ENCODE peak calls at places on chromosomes 2 and 18, in seven cellular contexts. J is AG04449; O is AG04450; X is CD8-positive, alpha-beta T cell; C is GM23248; Q is fibroblast of villous mesenchyme; W is colonic mucosa. U is an unnamed sample.

GRCh38 chr2:191703079-191703725 is 25.3 kb downstream of the NABP1 start:
- DNase-seq in Q (no peak), W (no peak), O (no peak), J (no peak), X (no peak), C (no peak), U (no peak)

GRCh38 chr2:101617188-101617587 is 80.3 kb upstream of the MAP4K4 start:
- DNase-seq in C (peak), W (no peak), J (peak), O (peak), X (no peak), Q (peak), U (no peak)

GRCh38 chr2:189037518-189037917 is 63.3 kb downstream of the COL3A1 start:
- DNase-seq in X (no peak), J (no peak), Q (no peak), W (no peak), O (no peak), C (peak), U (no peak)

GRCh38 chr2:239594772-239595608 is 194.2 kb upstream of the HDAC4 start:
- DNase-seq in X (no peak), Q (no peak), O (no peak), J (no peak), C (no peak), W (peak), U (no peak)

GRCh38 chr2:74532222-74532621 is 2.5 kb downstream of the HTRA2 start:
- DNase-seq in W (no peak), O (no peak), C (peak), Q (peak), J (no peak), X (no peak), U (peak)

GRCh38 chr2:226720948-226721347 is 78.7 kb downstream of the IRS1 start:
- DNase-seq in J (no peak), C (no peak), W (no peak), O (no peak), X (no peak), Q (no peak), U (no peak)

GRCh38 chr18:40159141-40160017 is 1795.7 kb upstream of the PIK3C3 start:
- DNase-seq in Q (peak), O (no peak), W (no peak), X (no peak), J (no peak), C (peak), U (peak)

GRCh38 chr2:218003994-218004419 is 1.2 kb upstream of the TNS1 start:
- DNase-seq in O (peak), X (no peak), C (peak), J (peak), W (peak), Q (peak), U (no peak)

GRCh38 chr2:206086683-206087350 is 843 bp upstream of the INO80D start:
- DNase-seq in W (no peak), Q (peak), C (peak), J (no peak), O (no peak), X (no peak), U (no peak)

GRCh38 chr2:111659361-111660281 is 224.4 kb downstream of the ANAPC1 start:
- DNase-seq in O (no peak), X (no peak), Q (peak), J (no peak), W (peak), C (peak), U (no peak)

GRCh38 chr2:193517615-193518014 is 1322.9 kb upstream of the TMEFF2 start:
- DNase-seq in J (no peak), X (no peak), W (no peak), C (no peak), Q (no peak), O (no peak), U (no peak)

GRCh38 chr2:182020319-182021055 is 34.8 kb downstream of the PPP1R1C start:
- DNase-seq in C (peak), Q (peak), J (no peak), W (no peak), X (no peak), O (no peak), U (peak)

GRCh38 chr2:25250331-25251031 is 82.1 kb upstream of the POMC start:
- DNase-seq in J (no peak), O (peak), X (peak), C (peak), W (no peak), Q (no peak), U (no peak)

GRCh38 chr2:170505631-170506270 is 209.4 kb upstream of the SP5 start:
- DNase-seq in C (peak), O (no peak), W (peak), X (no peak), J (no peak), Q (peak), U (no peak)

GRCh38 chr2:179652296-179652695 is 209.1 kb downstream of the ZNF385B start:
- DNase-seq in C (no peak), O (no peak), X (no peak), Q (no peak), W (no peak), J (no peak), U (no peak)

GRCh38 chr2:196239622-196240587 is 68.5 kb upstream of the STK17B start:
- DNase-seq in O (no peak), J (no peak), W (peak), Q (peak), X (peak), C (peak), U (peak)

GRCh38 chr2:10661846-10662245 is 27.9 kb downstream of the NOL10 start:
- DNase-seq in J (no peak), O (no peak), X (no peak), Q (no peak), W (no peak), C (no peak), U (no peak)

GRCh38 chr2:2333076-2333475 is 2.0 kb upstream of the MYT1L start:
- DNase-seq in C (no peak), Q (no peak), X (no peak), O (no peak), W (no peak), J (no peak), U (no peak)

GRCh38 chr2:28557389-28558119 is 61.7 kb downstream of the PLB1 start:
- DNase-seq in J (no peak), C (no peak), W (no peak), X (no peak), O (no peak), Q (peak), U (no peak)

GRCh38 chr18:4107049-4107459 is 348.1 kb downstream of the DLGAP1 start:
- DNase-seq in J (no peak), W (no peak), C (no peak), X (no peak), O (no peak), Q (no peak), U (no peak)

GRCh38 chr2:194883711-194884110 is 773.3 kb upstream of the SLC39A10 start:
- DNase-seq in O (no peak), Q (no peak), X (no peak), C (no peak), J (no peak), W (no peak), U (no peak)

GRCh38 chr2:181172676-181173075 is 192.3 kb downstream of the UBE2E3 start:
- DNase-seq in C (no peak), Q (no peak), X (no peak), O (no peak), W (no peak), J (no peak), U (no peak)

GRCh38 chr2:218284106-218284811 is 8.0 kb downstream of the TMBIM1 start:
- DNase-seq in W (no peak), X (peak), C (peak), O (peak), Q (peak), J (no peak), U (no peak)

GRCh38 chr2:60392014-60392391 is 161.5 kb downstream of the BCL11A start:
- DNase-seq in X (no peak), W (no peak), J (no peak), O (no peak), Q (no peak), C (no peak), U (no peak)

GRCh38 chr18:13545514-13545913 is 180.8 kb downstream of the FAM210A start:
- DNase-seq in Q (no peak), O (no peak), X (no peak), C (no peak), J (no peak), W (peak), U (no peak)

GRCh38 chr18:30044496-30044895 is 998.0 kb downstream of the DSC3 start:
- DNase-seq in X (no peak), W (no peak), J (no peak), Q (no peak), C (no peak), O (no peak), U (no peak)

DNA sequence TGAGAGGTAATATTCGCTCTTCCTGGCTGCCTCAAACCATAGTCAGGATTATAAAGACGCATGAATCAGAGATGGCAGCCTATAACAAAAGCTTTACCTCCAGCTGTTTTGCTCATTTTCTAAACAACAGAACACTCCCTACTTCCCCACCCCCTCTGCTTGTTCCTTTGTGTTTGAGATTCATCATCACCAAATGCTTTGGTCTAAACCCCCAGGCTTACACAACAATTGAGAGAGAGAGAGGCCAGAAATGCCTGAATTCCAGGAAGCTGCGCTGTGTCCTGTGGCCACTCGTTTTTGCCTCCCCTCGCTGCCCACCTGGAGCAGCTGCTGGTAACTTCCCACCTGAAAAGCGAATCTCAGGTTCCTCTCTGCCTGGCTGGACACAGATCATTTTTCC is 78.9 kb upstream of the CAPN13 start:
- DNase-seq in W (no peak), Q (no peak), O (no peak), J (no peak), X (no peak), C (no peak), U (no peak)
- H3K4me3 ChIP-seq in W (no peak), Q (no peak), O (no peak), J (no peak), X (no peak), C (no peak), U (no peak)

GRCh38 chr2:110105608-110106467 is 9.8 kb downstream of the MALL start:
- DNase-seq in O (no peak), C (peak), Q (peak), X (no peak), J (no peak), W (peak), U (no peak)

GRCh38 chr2:110107092-110108079 is 8.2 kb downstream of the MALL start:
- DNase-seq in X (no peak), Q (no peak), C (peak), J (no peak), W (peak), O (no peak), U (no peak)

GRCh38 chr2:110104025-110104771 is 11.4 kb downstream of the MALL start:
- DNase-seq in X (no peak), J (no peak), Q (no peak), C (no peak), W (no peak), O (no peak), U (no peak)

GRCh38 chr2:110105183-110105582 is 10.4 kb downstream of the MALL start:
- DNase-seq in X (no peak), O (no peak), W (no peak), C (no peak), J (no peak), Q (no peak), U (no peak)

DNA sequence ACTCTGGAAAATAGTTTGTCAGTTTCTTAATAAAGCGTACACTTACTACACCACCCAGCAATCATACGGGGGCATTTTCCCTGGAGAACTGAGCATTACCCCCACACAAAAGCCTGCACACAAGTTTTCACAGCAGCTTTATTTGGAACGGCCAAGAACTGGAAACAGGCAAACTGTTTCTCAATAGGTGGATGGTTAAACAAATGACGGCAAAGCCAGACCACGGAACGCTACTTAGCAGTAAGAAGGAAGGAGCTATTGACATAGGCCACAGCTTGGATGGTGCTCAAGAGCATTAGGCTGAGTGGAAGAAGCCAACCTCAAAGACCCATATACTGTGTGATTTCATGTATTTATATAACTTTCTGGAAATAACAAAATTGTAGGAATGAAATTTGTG is 9.0 kb downstream of the MALL start:
- DNase-seq in X (no peak), J (peak), W (peak), Q (peak), C (peak), O (peak), U (no peak)
- H3K4me3 ChIP-seq in X (no peak), J (no peak), W (no peak), Q (no peak), C (peak), O (no peak), U (no peak)

GRCh38 chr18:76643996-76644395 is 149.0 kb upstream of the ZNF516 start:
- DNase-seq in Q (no peak), J (no peak), X (no peak), W (no peak), O (no peak), C (peak), U (no peak)

GRCh38 chr18:76644580-76644979 is 149.5 kb upstream of the ZNF516 start:
- DNase-seq in X (no peak), Q (no peak), C (no peak), W (no peak), J (no peak), O (no peak), U (no peak)

GRCh38 chr18:76643199-76643598 is 148.2 kb upstream of the ZNF516 start:
- DNase-seq in C (no peak), X (no peak), O (no peak), J (no peak), W (no peak), Q (no peak), U (no peak)

DNA sequence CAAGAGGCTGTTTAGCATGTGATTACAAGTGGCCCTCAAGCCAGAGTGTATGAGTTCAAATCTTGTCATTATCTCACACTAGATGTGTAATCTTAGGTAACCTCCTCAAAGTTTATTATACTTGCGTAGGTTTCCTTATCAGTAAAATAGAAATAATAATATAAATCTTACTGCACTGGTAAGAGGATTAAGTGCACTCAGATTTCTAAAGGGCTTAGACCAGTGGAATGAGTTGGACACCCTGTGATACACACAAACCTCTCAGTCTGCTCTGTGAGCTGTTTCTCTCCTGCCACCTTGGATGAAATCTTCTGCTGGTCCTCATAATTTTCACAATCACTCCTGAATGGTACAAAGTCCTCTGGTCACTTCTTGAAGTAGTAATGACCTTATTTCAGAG is 145.4 kb upstream of the ZNF516 start:
- DNase-seq in O (no peak), W (no peak), J (no peak), Q (no peak), C (no peak), X (no peak), U (no peak)
- H3K4me3 ChIP-seq in O (no peak), W (no peak), J (no peak), Q (no peak), C (no peak), X (no peak), U (no peak)

DNA sequence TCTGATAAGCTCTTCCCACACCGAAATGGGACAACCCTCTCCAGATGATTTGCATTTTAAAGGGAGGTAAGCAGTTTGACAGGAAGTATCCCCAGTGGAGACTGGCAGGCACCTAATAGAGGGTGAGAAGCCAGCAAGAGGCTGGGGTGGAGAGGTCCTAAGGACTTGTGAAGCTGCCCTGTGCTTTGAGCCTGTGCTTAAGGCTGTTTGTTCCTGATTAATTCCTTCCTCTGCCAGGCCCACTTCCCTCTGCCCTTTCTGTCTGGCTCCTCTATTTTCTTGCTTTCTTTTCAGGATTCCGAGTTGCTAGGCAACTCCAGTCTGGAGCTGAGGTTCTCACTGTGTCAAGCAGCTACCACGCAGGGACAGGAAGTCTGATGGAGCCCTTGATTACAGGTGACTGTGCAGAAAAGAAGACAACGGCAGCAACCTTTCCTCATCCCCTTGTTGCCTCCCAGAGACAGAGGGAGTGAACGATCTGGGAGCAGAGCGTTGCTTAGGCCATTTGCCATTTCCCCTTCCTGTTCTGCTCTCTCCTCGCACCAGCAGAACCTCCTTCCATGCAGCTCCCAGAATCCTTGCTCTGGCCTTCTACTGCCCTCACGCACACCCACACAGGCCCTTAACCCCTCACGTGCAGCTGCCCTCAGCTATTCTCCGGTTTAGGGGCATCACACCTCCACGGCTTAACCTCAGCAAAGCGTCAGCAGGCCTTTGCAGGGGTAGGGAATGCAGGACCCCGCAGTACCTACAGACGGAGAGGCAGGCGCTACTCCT is 103.6 kb upstream of the CELF4 start:
- DNase-seq in O (no peak), Q (no peak), X (no peak), C (no peak), W (no peak), J (no peak), U (peak)
- H3K4me3 ChIP-seq in O (no peak), Q (no peak), X (no peak), C (no peak), W (no peak), J (no peak), U (no peak)

U was measured in Jurkat, Clone E6-1.